ENCODE peak calls at places on chromosomes 13 and 19, in five cellular contexts. T, S, A, K and O are unnamed samples.

GRCh38 chr13:41533266-41533665 is 75.9 kb downstream of the RGCC start:
- DNase-seq in T (no peak), S (peak; percentile 78), A (no peak), K (no peak), O (no peak)

GRCh38 chr19:14576363-14576762 is 4.5 kb upstream of the NDUFB7 start:
- DNase-seq in T (no peak), S (no peak), A (no peak), K (no peak), O (no peak)

GRCh38 chr19:48353682-48354081 is 10.1 kb downstream of the TMEM143 start:
- DNase-seq in T (no peak), S (no peak), A (no peak), K (no peak), O (no peak)

GRCh38 chr13:51207881-51208280 is 14.3 kb upstream of the FAM124A start:
- DNase-seq in T (no peak), S (no peak), A (no peak), K (no peak), O (no peak)

GRCh38 chr19:13417054-13417453 is 89.2 kb downstream of the CACNA1A start:
- DNase-seq in T (no peak), S (no peak), A (no peak), K (no peak), O (no peak)

GRCh38 chr19:50718255-50719118 is 1.1 kb downstream of the SHANK1 start:
- DNase-seq in T (no peak), S (no peak), A (no peak), K (no peak), O (no peak)

GRCh38 chr19:43560687-43561086 is 14.6 kb downstream of the XRCC1 start:
- DNase-seq in T (no peak), S (no peak), A (peak; percentile 49), K (no peak), O (no peak)

GRCh38 chr19:27971869-27972268 is 1241.1 kb downstream of the UQCRFS1 start:
- DNase-seq in T (no peak), S (no peak), A (no peak), K (no peak), O (no peak)

GRCh38 chr19:38433268-38433733 is at the start of gene RYR1:
- DNase-seq in T (peak; percentile 37), S (peak; percentile 88), A (peak; percentile 5), K (peak; percentile 53), O (peak; percentile 65)

GRCh38 chr19:13692096-13692495 is 72.2 kb upstream of the MRI1 start:
- DNase-seq in T (no peak), S (no peak), A (no peak), K (no peak), O (no peak)

GRCh38 chr13:29537736-29538624 is 57.5 kb downstream of the SLC7A1 start:
- DNase-seq in T (no peak), S (peak; percentile 80), A (no peak), K (no peak), O (no peak)

GRCh38 chr13:28630864-28631263 is 28.1 kb upstream of the POMP start:
- DNase-seq in T (no peak), S (no peak), A (no peak), K (no peak), O (no peak)

GRCh38 chr13:57627663-57628062 is 3.9 kb upstream of the PCDH17 start:
- DNase-seq in T (no peak), S (no peak), A (no peak), K (no peak), O (no peak)

GRCh38 chr19:50321831-50322230 is 7.3 kb downstream of the KCNC3 start:
- DNase-seq in T (no peak), S (no peak), A (no peak), K (no peak), O (no peak)

GRCh38 chr19:47272448-47273312 is 2.0 kb upstream of the INAFM1 start:
- DNase-seq in T (no peak), S (peak; percentile 93), A (no peak), K (peak; percentile 65), O (no peak)

GRCh38 chr13:60351326-60351725 is 45.7 kb upstream of the TDRD3 start:
- DNase-seq in T (no peak), S (no peak), A (peak; percentile 78), K (no peak), O (no peak)

GRCh38 chr13:23609414-23610186 is 39.4 kb downstream of the TNFRSF19 start:
- DNase-seq in T (no peak), S (no peak), A (peak; percentile 56), K (no peak), O (no peak)

GRCh38 chr19:41299755-41300089 is 10.2 kb upstream of the CCDC97 start:
- DNase-seq in T (no peak), S (peak; percentile 93), A (peak; percentile 78), K (no peak), O (no peak)

GRCh38 chr13:40982772-40983171 is 36.3 kb downstream of the ELF1 start:
- DNase-seq in T (no peak), S (no peak), A (peak; percentile 74), K (no peak), O (peak; percentile 72)

GRCh38 chr19:1774999-1775772 is 21.9 kb downstream of the ONECUT3 start:
- DNase-seq in T (no peak), S (no peak), A (no peak), K (no peak), O (no peak)
- TF ChIP-seq CTCF in T (no peak), S (no peak), A (peak; percentile 61), K (peak; percentile 15), O (peak; percentile 39)

GRCh38 chr13:110565296-110565695 is 3.8 kb upstream of the RAB20 start:
- DNase-seq in T (no peak), S (peak; percentile 5), A (no peak), K (no peak), O (no peak)
- TF ChIP-seq CTCF in T (no peak), S (no peak), A (no peak), K (no peak), O (no peak)

GRCh38 chr13:75365724-75366173 is 116.2 kb downstream of the TBC1D4 start:
- DNase-seq in T (no peak), S (no peak), A (peak; percentile 87), K (no peak), O (no peak)
- TF ChIP-seq CTCF in T (no peak), S (no peak), A (peak; percentile 52), K (no peak), O (no peak)

GRCh38 chr19:54029930-54030490 is 33.7 kb downstream of the VSTM1 start:
- DNase-seq in T (no peak), S (no peak), A (peak; percentile 64), K (no peak), O (peak; percentile 60)

GRCh38 chr19:54035215-54036178 is 28.2 kb downstream of the VSTM1 start:
- DNase-seq in T (no peak), S (no peak), A (peak; percentile 78), K (no peak), O (no peak)

GRCh38 chr19:54026656-54027055 is 35.2 kb downstream of the CACNG6 start:
- DNase-seq in T (no peak), S (no peak), A (no peak), K (no peak), O (no peak)

DNA sequence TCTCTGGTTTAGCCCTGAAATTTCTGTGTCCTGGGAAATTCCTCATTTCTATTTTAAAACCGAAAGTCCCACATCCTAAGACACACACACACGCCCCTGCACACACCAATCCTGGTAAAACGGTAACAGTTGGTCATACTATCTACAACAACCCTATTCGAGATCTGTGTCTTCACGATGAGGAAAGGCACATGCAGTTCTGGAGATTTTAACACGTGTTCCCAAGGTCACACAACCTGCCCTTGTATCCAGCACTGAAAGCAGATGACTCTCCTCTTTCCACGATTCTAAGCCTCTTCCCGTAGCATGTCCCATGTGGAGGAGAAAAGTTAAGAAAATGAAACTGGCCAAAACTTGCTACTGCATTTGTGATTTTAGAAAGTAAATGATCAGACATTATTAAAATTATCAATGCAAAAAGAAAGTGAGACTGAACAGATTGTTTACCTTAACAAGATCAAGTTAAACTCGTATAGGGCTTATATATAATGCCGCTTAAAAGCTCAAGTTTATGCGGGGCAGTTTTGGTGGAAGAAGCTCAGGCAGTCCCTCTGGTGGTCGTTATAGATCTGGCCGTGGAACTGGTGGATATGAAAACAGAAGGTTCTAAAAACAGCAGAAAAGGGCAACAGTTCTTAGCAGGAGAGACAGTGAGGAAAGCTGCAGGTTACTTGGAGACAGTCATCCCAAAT is 32.7 kb downstream of the VSTM1 start:
- DNase-seq in T (no peak), S (no peak), A (no peak), K (no peak), O (no peak)
- TF ChIP-seq CTCF in T (no peak), S (no peak), A (peak; percentile 75), K (no peak), O (peak; percentile 22)

GRCh38 chr13:76825415-76825814 is 60.8 kb downstream of the KCTD12 start:
- DNase-seq in T (no peak), S (no peak), A (peak; percentile 9), K (no peak), O (no peak)

GRCh38 chr13:76820759-76821158 is 65.4 kb downstream of the KCTD12 start:
- DNase-seq in T (no peak), S (no peak), A (no peak), K (peak; percentile 32), O (no peak)

GRCh38 chr13:76823969-76824368 is 62.2 kb downstream of the KCTD12 start:
- DNase-seq in T (no peak), S (no peak), A (no peak), K (no peak), O (no peak)

GRCh38 chr13:76826527-76826926 is 59.7 kb downstream of the KCTD12 start:
- DNase-seq in T (no peak), S (no peak), A (no peak), K (no peak), O (no peak)

DNA sequence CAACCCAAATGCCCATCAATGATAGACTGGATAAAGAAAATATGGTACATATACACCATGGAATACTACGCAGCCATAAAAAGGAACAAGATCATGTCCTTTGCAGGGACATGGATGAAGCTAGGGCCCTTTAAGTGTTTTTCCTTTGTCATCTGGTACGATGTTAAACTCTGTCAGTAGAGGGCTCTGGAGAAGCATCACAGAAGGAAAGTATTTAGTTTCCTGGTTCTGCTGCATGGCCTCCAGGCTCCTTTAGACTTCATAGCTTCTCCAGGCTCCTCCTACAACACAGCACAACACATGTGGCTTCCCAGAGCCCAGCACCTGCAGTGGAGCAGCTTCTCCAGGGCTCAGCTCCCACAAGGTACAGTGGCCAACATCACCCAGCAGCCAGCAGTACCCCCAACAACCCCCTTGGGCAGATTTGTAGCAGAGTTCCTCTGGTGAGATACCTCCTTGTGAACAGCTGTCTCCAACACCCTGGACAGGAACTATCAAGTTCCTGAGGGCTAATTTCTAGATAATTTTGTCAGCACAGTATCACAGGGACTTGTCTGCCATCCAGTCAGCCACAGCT is 63.4 kb downstream of the KCTD12 start:
- DNase-seq in T (no peak), S (no peak), A (no peak), K (no peak), O (no peak)
- TF ChIP-seq CTCF in T (no peak), S (no peak), A (peak; percentile 39), K (no peak), O (peak; percentile 29)